ENCODE peak calls at places on chromosomes 12 and 14, in seven cellular contexts. One of them, this sample, is unnamed.

GRCh38 chr12:12941450-12942350 is 10.3 kb downstream of the GPRC5D start:
- DNase-seq in Panc1: no peak
- DNase-seq in heart right ventricle: no peak
- DNase-seq in lower lobe of right lung: no peak
- DNase-seq in psoas muscle: no peak
- DNase-seq in PC-9: no peak
- DNase-seq in CD8-positive, alpha-beta T cell: no peak
- DNase-seq in this sample: no peak

GRCh38 chr12:89927226-89927698 is 218.6 kb upstream of the ATP2B1 start:
- DNase-seq in Panc1: no peak
- DNase-seq in heart right ventricle: no peak
- DNase-seq in lower lobe of right lung: no peak
- DNase-seq in psoas muscle: no peak
- DNase-seq in PC-9: no peak
- DNase-seq in CD8-positive, alpha-beta T cell: no peak
- DNase-seq in this sample: no peak

GRCh38 chr14:64202731-64203130 is 91.4 kb downstream of the ESR2 start:
- DNase-seq in Panc1: no peak
- DNase-seq in heart right ventricle: no peak
- DNase-seq in lower lobe of right lung: no peak
- DNase-seq in psoas muscle: no peak
- DNase-seq in PC-9: no peak
- DNase-seq in CD8-positive, alpha-beta T cell: no peak
- DNase-seq in this sample: no peak

GRCh38 chr12:73421832-73422231 is 1115.8 kb upstream of the ATXN7L3B start:
- DNase-seq in Panc1: no peak
- DNase-seq in heart right ventricle: no peak
- DNase-seq in lower lobe of right lung: no peak
- DNase-seq in psoas muscle: no peak
- DNase-seq in PC-9: no peak
- DNase-seq in CD8-positive, alpha-beta T cell: no peak
- DNase-seq in this sample: no peak

GRCh38 chr12:11834104-11834812 is 184.8 kb downstream of the ETV6 start:
- DNase-seq in Panc1: no peak
- DNase-seq in heart right ventricle: no peak
- DNase-seq in lower lobe of right lung: no peak
- DNase-seq in psoas muscle: no peak
- DNase-seq in PC-9: peak
- DNase-seq in CD8-positive, alpha-beta T cell: no peak
- DNase-seq in this sample: no peak

GRCh38 chr12:9240776-9241175 is 32.6 kb upstream of the PZP start:
- DNase-seq in Panc1: no peak
- DNase-seq in heart right ventricle: peak
- DNase-seq in lower lobe of right lung: no peak
- DNase-seq in psoas muscle: no peak
- DNase-seq in PC-9: no peak
- DNase-seq in CD8-positive, alpha-beta T cell: no peak
- DNase-seq in this sample: no peak

GRCh38 chr12:14723763-14724162 is 27.4 kb upstream of the GUCY2C start:
- DNase-seq in Panc1: no peak
- DNase-seq in heart right ventricle: peak
- DNase-seq in lower lobe of right lung: no peak
- DNase-seq in psoas muscle: no peak
- DNase-seq in PC-9: peak
- DNase-seq in CD8-positive, alpha-beta T cell: peak
- DNase-seq in this sample: no peak

GRCh38 chr12:2457215-2458112 is 337.3 kb upstream of the FKBP4 start:
- DNase-seq in Panc1: no peak
- DNase-seq in heart right ventricle: no peak
- DNase-seq in lower lobe of right lung: no peak
- DNase-seq in psoas muscle: no peak
- DNase-seq in PC-9: no peak
- DNase-seq in CD8-positive, alpha-beta T cell: no peak
- DNase-seq in this sample: no peak

GRCh38 chr12:67358686-67359374 is 89.7 kb downstream of the CAND1 start:
- DNase-seq in Panc1: no peak
- DNase-seq in heart right ventricle: no peak
- DNase-seq in lower lobe of right lung: no peak
- DNase-seq in psoas muscle: no peak
- DNase-seq in PC-9: peak
- DNase-seq in CD8-positive, alpha-beta T cell: no peak
- DNase-seq in this sample: no peak

DNA sequence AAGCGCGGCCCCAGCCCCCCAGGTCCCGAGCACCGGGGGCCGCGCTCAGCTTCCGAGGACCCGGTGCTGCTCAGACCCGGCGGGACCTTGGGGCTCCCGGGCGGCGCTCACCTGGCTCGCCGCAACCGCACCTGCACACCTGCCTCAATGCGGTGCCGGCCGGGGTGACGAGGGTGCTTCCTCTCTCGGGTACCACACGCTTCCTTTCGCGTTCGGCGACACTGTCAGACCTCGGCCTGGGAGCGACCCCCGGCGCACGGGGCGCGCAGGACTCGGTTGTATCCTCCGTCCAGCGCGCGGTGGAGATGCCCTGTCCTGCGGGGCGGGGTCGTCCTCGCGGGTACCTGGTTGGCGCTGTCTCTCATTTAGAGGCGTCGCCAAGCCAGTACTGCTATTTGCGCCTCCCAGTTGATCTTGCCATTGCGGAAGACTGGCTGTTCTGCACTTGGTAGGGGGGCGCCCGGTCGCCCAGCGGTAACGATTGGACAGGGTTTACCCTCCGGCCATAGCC is 718 bp downstream of the PACS2 start:
- DNase-seq in Panc1: no peak
- DNase-seq in heart right ventricle: no peak
- DNase-seq in lower lobe of right lung: peak
- DNase-seq in psoas muscle: peak
- DNase-seq in PC-9: peak
- DNase-seq in CD8-positive, alpha-beta T cell: peak
- DNase-seq in this sample: no peak
- H3K27ac ChIP-seq in Panc1: peak
- H3K27ac ChIP-seq in heart right ventricle: peak
- H3K27ac ChIP-seq in lower lobe of right lung: peak
- H3K27ac ChIP-seq in psoas muscle: peak
- H3K27ac ChIP-seq in PC-9: no peak
- H3K27ac ChIP-seq in CD8-positive, alpha-beta T cell: peak
- H3K27ac ChIP-seq in this sample: no peak

GRCh38 chr12:52391618-52392002 is 6.2 kb upstream of the KRT84 start:
- DNase-seq in Panc1: no peak
- DNase-seq in heart right ventricle: peak
- DNase-seq in lower lobe of right lung: no peak
- DNase-seq in psoas muscle: no peak
- DNase-seq in PC-9: no peak
- DNase-seq in CD8-positive, alpha-beta T cell: no peak
- DNase-seq in this sample: no peak
- H3K27ac ChIP-seq in Panc1: no peak
- H3K27ac ChIP-seq in heart right ventricle: no peak
- H3K27ac ChIP-seq in lower lobe of right lung: no peak
- H3K27ac ChIP-seq in psoas muscle: no peak
- H3K27ac ChIP-seq in PC-9: no peak
- H3K27ac ChIP-seq in CD8-positive, alpha-beta T cell: no peak
- H3K27ac ChIP-seq in this sample: peak

GRCh38 chr12:28415755-28416154 is 225.5 kb downstream of the CCDC91 start:
- DNase-seq in Panc1: no peak
- DNase-seq in heart right ventricle: no peak
- DNase-seq in lower lobe of right lung: no peak
- DNase-seq in psoas muscle: no peak
- DNase-seq in PC-9: no peak
- DNase-seq in CD8-positive, alpha-beta T cell: no peak
- DNase-seq in this sample: peak
- H3K27ac ChIP-seq in Panc1: no peak
- H3K27ac ChIP-seq in heart right ventricle: no peak
- H3K27ac ChIP-seq in lower lobe of right lung: no peak
- H3K27ac ChIP-seq in psoas muscle: no peak
- H3K27ac ChIP-seq in PC-9: no peak
- H3K27ac ChIP-seq in CD8-positive, alpha-beta T cell: no peak
- H3K27ac ChIP-seq in this sample: no peak

GRCh38 chr12:16605666-16606116 is 271 bp downstream of the LMO3 start:
- DNase-seq in Panc1: no peak
- DNase-seq in heart right ventricle: no peak
- DNase-seq in lower lobe of right lung: peak
- DNase-seq in psoas muscle: no peak
- DNase-seq in PC-9: no peak
- DNase-seq in CD8-positive, alpha-beta T cell: no peak
- DNase-seq in this sample: no peak
- H3K27ac ChIP-seq in Panc1: no peak
- H3K27ac ChIP-seq in heart right ventricle: peak
- H3K27ac ChIP-seq in lower lobe of right lung: peak
- H3K27ac ChIP-seq in psoas muscle: no peak
- H3K27ac ChIP-seq in PC-9: no peak
- H3K27ac ChIP-seq in CD8-positive, alpha-beta T cell: no peak
- H3K27ac ChIP-seq in this sample: no peak

GRCh38 chr14:101730626-101731186 is 30.8 kb upstream of the PPP2R5C start:
- DNase-seq in Panc1: no peak
- DNase-seq in heart right ventricle: no peak
- DNase-seq in lower lobe of right lung: no peak
- DNase-seq in psoas muscle: no peak
- DNase-seq in PC-9: no peak
- DNase-seq in CD8-positive, alpha-beta T cell: no peak
- DNase-seq in this sample: no peak
- H3K27ac ChIP-seq in Panc1: no peak
- H3K27ac ChIP-seq in heart right ventricle: no peak
- H3K27ac ChIP-seq in lower lobe of right lung: peak
- H3K27ac ChIP-seq in psoas muscle: no peak
- H3K27ac ChIP-seq in PC-9: peak
- H3K27ac ChIP-seq in CD8-positive, alpha-beta T cell: peak
- H3K27ac ChIP-seq in this sample: peak

GRCh38 chr14:92734618-92735017 is 13.8 kb downstream of the LGMN start:
- DNase-seq in Panc1: no peak
- DNase-seq in heart right ventricle: no peak
- DNase-seq in lower lobe of right lung: no peak
- DNase-seq in psoas muscle: no peak
- DNase-seq in PC-9: no peak
- DNase-seq in CD8-positive, alpha-beta T cell: no peak
- DNase-seq in this sample: no peak
- H3K27ac ChIP-seq in Panc1: no peak
- H3K27ac ChIP-seq in heart right ventricle: no peak
- H3K27ac ChIP-seq in lower lobe of right lung: no peak
- H3K27ac ChIP-seq in psoas muscle: no peak
- H3K27ac ChIP-seq in PC-9: no peak
- H3K27ac ChIP-seq in CD8-positive, alpha-beta T cell: no peak
- H3K27ac ChIP-seq in this sample: no peak